ENCODE peak calls at places on chromosomes 2 and 18, in nine cellular contexts. Y is ovary, G is sigmoid colon, I is AG09309, V is Calu3, M is cardiac fibroblast, X is OCI-LY7, T is progenitor cell of endocrine pancreas, A is AG04450. N is an unnamed sample.

GRCh38 chr2:121285077-121285449 is at the start of gene TFCP2L1:
- DNase-seq in I (no peak), Y (no peak), V (peak), X (peak), G (no peak), T (peak), A (no peak), M (no peak), N (no peak)

GRCh38 chr2:7956126-7956689 is 725.6 kb upstream of the ID2 start:
- DNase-seq in G (no peak), X (no peak), T (no peak), M (no peak), V (no peak), I (no peak), A (no peak), Y (no peak), N (no peak)

GRCh38 chr2:226423498-226423960 is 376.1 kb downstream of the IRS1 start:
- DNase-seq in A (no peak), X (no peak), Y (peak), T (no peak), I (no peak), G (peak), V (no peak), M (no peak), N (peak)

GRCh38 chr18:30687501-30687900 is 355.0 kb downstream of the DSC3 start:
- DNase-seq in T (no peak), G (no peak), M (no peak), V (no peak), A (no peak), I (no peak), X (no peak), Y (no peak), N (no peak)

GRCh38 chr2:53778536-53779162 is 8.1 kb downstream of the ASB3 start:
- DNase-seq in I (no peak), A (no peak), T (no peak), M (no peak), G (no peak), Y (no peak), X (no peak), V (no peak), N (no peak)

GRCh38 chr2:8662239-8662879 is 19.5 kb upstream of the ID2 start:
- DNase-seq in V (peak), I (peak), A (no peak), Y (peak), X (no peak), G (no peak), T (no peak), M (peak), N (no peak)

GRCh38 chr18:3217930-3218647 is 1.7 kb downstream of the MYOM1 start:
- DNase-seq in T (no peak), G (no peak), I (no peak), V (peak), M (peak), X (no peak), Y (no peak), A (no peak), N (no peak)

GRCh38 chr2:121475811-121476571 is 54.7 kb upstream of the RNU4ATAC start:
- DNase-seq in A (no peak), G (no peak), V (no peak), X (no peak), Y (no peak), T (no peak), I (no peak), M (peak), N (no peak)

GRCh38 chr2:140627136-140627535 is 1503.7 kb downstream of the LRP1B start:
- DNase-seq in T (no peak), I (no peak), G (no peak), A (no peak), X (no peak), V (no peak), Y (no peak), M (no peak), N (no peak)

GRCh38 chr2:198136142-198136541 is 331.7 kb downstream of the PLCL1 start:
- DNase-seq in I (no peak), A (no peak), M (no peak), T (no peak), X (no peak), Y (no peak), G (no peak), V (no peak), N (no peak)

GRCh38 chr2:198135481-198135934 is 331.1 kb downstream of the PLCL1 start:
- DNase-seq in M (peak), V (no peak), X (no peak), I (peak), T (no peak), G (no peak), A (no peak), Y (no peak), N (no peak)

GRCh38 chr2:198134287-198134955 is 330.0 kb downstream of the PLCL1 start:
- DNase-seq in I (peak), A (no peak), T (no peak), X (no peak), V (no peak), G (no peak), M (no peak), Y (no peak), N (no peak)

GRCh38 chr2:198141726-198142125 is 337.3 kb downstream of the PLCL1 start:
- DNase-seq in A (no peak), I (no peak), G (no peak), Y (no peak), V (no peak), M (peak), X (no peak), T (no peak), N (no peak)

GRCh38 chr2:198137733-198138132 is 333.3 kb downstream of the PLCL1 start:
- DNase-seq in A (no peak), I (no peak), X (no peak), Y (no peak), T (no peak), M (no peak), V (no peak), G (no peak), N (no peak)
- TF ChIP-seq CTCF in A (no peak), I (no peak), X (peak), Y (no peak), T (peak), M (no peak), V (no peak), G (no peak), N (no peak)

DNA sequence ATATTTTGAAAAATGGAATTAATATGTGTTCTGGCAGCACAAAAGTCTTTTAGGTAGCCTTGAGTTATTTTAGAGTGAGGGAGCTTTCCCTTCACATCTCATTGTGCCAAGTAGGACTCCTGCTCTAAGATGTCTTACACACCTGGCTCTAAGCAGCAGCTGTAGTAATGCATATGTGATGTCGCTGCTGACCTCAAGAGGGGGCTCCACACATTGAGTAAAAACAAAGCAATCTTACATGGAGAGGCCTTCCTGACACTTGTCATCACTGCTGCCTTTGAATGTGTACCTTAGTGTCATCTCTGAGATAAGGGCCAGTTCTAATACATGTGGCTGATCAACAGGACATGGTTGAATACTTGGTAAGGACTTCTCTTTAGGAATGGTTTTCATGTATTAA is 75.8 kb downstream of the ACTR3 start:
- DNase-seq in V (peak), X (peak), M (peak), Y (no peak), T (no peak), A (no peak), I (no peak), G (no peak), N (peak)
- TF ChIP-seq CTCF in V (peak), X (peak), M (peak), Y (no peak), T (peak), A (peak), I (peak), G (no peak), N (peak)

GRCh38 chr2:150062416-150062815 is 425.1 kb downstream of the RND3 start:
- DNase-seq in Y (no peak), G (no peak), V (no peak), T (no peak), M (peak), I (no peak), X (no peak), A (no peak), N (no peak)
- TF ChIP-seq CTCF in Y (no peak), G (no peak), V (no peak), T (no peak), M (no peak), I (peak), X (no peak), A (no peak), N (no peak)

GRCh38 chr2:176555112-176555511 is 285.9 kb downstream of the MTX2 start:
- DNase-seq in X (no peak), A (no peak), I (no peak), T (no peak), V (no peak), G (no peak), Y (no peak), M (no peak), N (no peak)

GRCh38 chr2:176552456-176553135 is 283.4 kb downstream of the MTX2 start:
- DNase-seq in X (no peak), M (peak), G (no peak), T (no peak), A (no peak), V (no peak), I (peak), Y (no peak), N (no peak)

GRCh38 chr2:176554107-176555048 is 285.1 kb downstream of the MTX2 start:
- DNase-seq in I (no peak), T (no peak), A (peak), Y (peak), X (peak), M (peak), V (peak), G (peak), N (peak)

GRCh38 chr2:176555781-176556180 is 286.5 kb downstream of the MTX2 start:
- DNase-seq in M (no peak), T (no peak), A (no peak), V (no peak), X (no peak), G (no peak), I (no peak), Y (no peak), N (no peak)

DNA sequence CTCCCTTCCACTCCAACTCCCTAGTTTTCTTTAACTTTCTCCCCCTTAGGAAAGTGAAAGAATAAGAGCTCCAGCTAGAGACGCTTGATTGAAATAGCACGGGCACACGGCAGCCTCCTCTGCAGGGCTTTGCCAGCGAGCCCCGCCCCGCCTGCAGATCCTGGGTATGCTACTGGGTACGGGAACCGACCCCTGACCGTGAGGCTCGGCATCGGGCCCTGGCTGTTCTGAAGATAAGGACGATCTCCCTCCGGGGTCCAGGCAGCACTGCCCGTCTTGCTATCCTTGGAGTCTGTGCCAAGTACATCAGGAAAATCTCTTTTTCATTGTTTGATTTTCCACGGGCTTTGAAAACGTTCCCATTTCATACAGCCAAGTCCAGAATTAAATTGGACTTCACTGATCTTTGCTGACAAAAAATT is 284.5 kb downstream of the MTX2 start:
- DNase-seq in T (no peak), A (no peak), M (peak), G (peak), X (peak), I (no peak), Y (peak), V (peak), N (no peak)
- TF ChIP-seq CTCF in T (no peak), A (no peak), M (peak), G (no peak), X (no peak), I (peak), Y (no peak), V (no peak), N (no peak)

GRCh38 chr2:77604953-77605947 is 83.1 kb upstream of the LRRTM4 start:
- DNase-seq in M (no peak), V (no peak), A (no peak), G (no peak), Y (no peak), X (no peak), T (no peak), I (no peak), N (no peak)

GRCh38 chr2:77608510-77608909 is 86.3 kb upstream of the LRRTM4 start:
- DNase-seq in A (no peak), M (no peak), Y (no peak), X (no peak), T (no peak), V (no peak), I (no peak), G (no peak), N (no peak)
- TF ChIP-seq CTCF in A (no peak), M (no peak), Y (no peak), X (no peak), T (no peak), V (no peak), I (no peak), G (no peak), N (no peak)

DNA sequence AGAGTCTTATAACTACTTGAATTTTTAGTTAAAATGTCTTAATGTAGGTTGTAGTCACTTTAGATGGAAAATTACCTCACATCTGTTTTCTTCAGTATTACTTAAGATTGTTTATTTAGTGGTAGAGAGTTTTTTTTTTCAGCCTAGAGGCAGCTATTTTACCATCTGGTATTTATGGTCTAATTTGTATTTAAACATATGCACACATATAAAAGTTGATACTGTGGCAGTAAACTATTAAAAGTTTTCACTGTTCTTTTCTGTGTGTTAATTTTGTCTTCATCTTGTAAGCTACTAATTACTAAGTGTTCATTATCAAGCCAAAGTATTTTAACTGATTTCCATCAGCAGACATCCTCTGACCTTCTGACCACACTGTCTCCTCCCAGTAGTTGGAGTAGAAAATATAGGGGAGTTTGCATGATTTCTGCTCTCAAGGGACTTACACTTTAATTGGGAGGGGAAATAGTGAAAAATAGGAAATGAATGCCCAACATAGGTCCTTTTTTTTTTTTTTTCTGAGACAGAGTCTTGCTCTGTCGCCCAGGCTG is 4.3 kb downstream of the PMAIP1 start:
- DNase-seq in G (no peak), T (no peak), V (no peak), I (no peak), M (peak), A (no peak), Y (no peak), X (no peak), N (no peak)
- TF ChIP-seq CTCF in G (no peak), T (no peak), V (no peak), I (no peak), M (no peak), A (no peak), Y (no peak), X (no peak), N (no peak)

DNA sequence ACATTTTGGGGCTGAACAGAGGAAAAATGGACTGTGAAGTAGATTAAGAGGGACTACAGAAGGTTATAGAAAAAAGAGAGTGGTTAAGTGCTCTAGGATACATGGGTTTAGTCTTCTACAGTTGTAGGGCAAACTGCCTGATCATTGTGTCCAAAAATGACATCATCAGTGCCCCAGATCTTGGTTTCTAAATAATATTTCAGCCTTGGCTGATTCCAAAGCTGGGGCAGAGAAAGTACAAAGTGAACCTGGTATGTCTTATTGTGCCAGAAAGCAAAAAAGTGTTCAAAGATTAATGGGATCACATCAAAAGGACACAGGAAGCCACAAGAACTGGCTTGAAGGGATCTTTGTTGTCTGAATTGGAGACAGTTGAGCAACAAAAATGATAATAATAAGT is 97.1 kb upstream of the ZNF521 start:
- DNase-seq in M (no peak), T (no peak), V (no peak), G (no peak), A (no peak), X (no peak), I (no peak), Y (no peak), N (no peak)
- TF ChIP-seq CTCF in M (no peak), T (no peak), V (no peak), G (no peak), A (no peak), X (no peak), I (no peak), Y (no peak), N (no peak)

DNA sequence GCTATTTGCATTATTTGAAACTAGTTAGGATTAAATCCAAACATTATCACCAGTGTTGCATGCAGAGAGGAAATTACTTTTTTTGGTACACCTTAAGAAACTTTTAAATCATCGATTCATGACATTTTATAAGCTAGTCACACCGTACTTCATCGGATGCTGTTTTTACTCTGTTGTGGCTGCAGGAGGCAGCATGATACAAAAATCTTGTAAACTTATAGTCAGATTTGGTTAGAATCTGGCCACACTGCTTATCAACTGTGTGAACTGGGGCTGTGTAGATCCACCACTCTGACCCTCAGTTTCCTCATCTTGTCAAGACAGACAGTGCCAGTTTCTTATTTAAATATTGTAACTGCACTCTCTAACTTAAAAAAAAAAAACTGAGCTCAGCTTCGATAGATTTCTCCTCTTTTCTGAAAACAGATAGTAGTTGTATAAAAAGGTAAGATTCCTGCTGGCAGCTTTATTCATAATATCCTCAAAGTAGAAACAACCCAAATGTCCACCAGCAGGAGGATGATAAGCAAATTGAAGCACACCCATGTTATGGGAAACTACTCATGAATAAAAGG is 77.8 kb downstream of the RAPGEF4 start:
- DNase-seq in I (no peak), A (no peak), X (no peak), M (peak), Y (no peak), G (no peak), T (no peak), V (no peak), N (no peak)
- TF ChIP-seq CTCF in I (peak), A (peak), X (peak), M (peak), Y (no peak), G (no peak), T (peak), V (peak), N (no peak)